ENCODE peak calls at places on chromosomes 11 and 22, in seven cellular contexts. One of them, this sample, is unnamed.

GRCh38 chr22:17862646-17863181 is 88.4 kb upstream of the BID start:
- DNase-seq in SK-N-SH: no peak
- DNase-seq in GM12892: no peak
- DNase-seq in GM12878: no peak
- DNase-seq in HepG2: no peak
- DNase-seq in H1: no peak
- DNase-seq in GM12891: no peak
- DNase-seq in this sample: no peak

GRCh38 chr11:638616-639323 is 1.7 kb downstream of the DRD4 start:
- DNase-seq in GM12892: no peak
- DNase-seq in GM12878: no peak
- DNase-seq in SK-N-SH: peak
- DNase-seq in GM12891: no peak
- DNase-seq in H1: no peak
- DNase-seq in HepG2: no peak
- DNase-seq in this sample: no peak

GRCh38 chr11:59981106-59981770 is 17.4 kb downstream of the OOSP4A start:
- DNase-seq in HepG2: no peak
- DNase-seq in H1: no peak
- DNase-seq in GM12891: no peak
- DNase-seq in GM12892: no peak
- DNase-seq in GM12878: no peak
- DNase-seq in SK-N-SH: no peak
- DNase-seq in this sample: peak

GRCh38 chr11:8906629-8907028 is 4.4 kb upstream of the AKIP1 start:
- DNase-seq in GM12878: no peak
- DNase-seq in H1: no peak
- DNase-seq in HepG2: no peak
- DNase-seq in SK-N-SH: no peak
- DNase-seq in GM12891: no peak
- DNase-seq in GM12892: no peak
- DNase-seq in this sample: no peak

GRCh38 chr11:45513806-45514340 is 151.5 kb downstream of the CHST1 start:
- DNase-seq in GM12878: no peak
- DNase-seq in GM12892: no peak
- DNase-seq in HepG2: no peak
- DNase-seq in H1: no peak
- DNase-seq in GM12891: no peak
- DNase-seq in SK-N-SH: no peak
- DNase-seq in this sample: no peak

GRCh38 chr11:91435694-91436375 is 788.8 kb upstream of the FAT3 start:
- DNase-seq in GM12878: no peak
- DNase-seq in HepG2: no peak
- DNase-seq in GM12891: no peak
- DNase-seq in GM12892: no peak
- DNase-seq in SK-N-SH: no peak
- DNase-seq in H1: peak
- DNase-seq in this sample: no peak

GRCh38 chr22:19039448-19039780 is 82.8 kb downstream of the DGCR2 start:
- DNase-seq in GM12878: no peak
- DNase-seq in H1: no peak
- DNase-seq in GM12891: no peak
- DNase-seq in GM12892: no peak
- DNase-seq in SK-N-SH: no peak
- DNase-seq in HepG2: no peak
- DNase-seq in this sample: no peak

GRCh38 chr11:129239207-129239606 is 47.1 kb upstream of the ARHGAP32 start:
- DNase-seq in GM12892: no peak
- DNase-seq in GM12878: no peak
- DNase-seq in SK-N-SH: no peak
- DNase-seq in H1: no peak
- DNase-seq in GM12891: no peak
- DNase-seq in HepG2: no peak
- DNase-seq in this sample: no peak

GRCh38 chr11:27812341-27812740 is 112.1 kb upstream of the BDNF start:
- DNase-seq in GM12878: no peak
- DNase-seq in GM12892: no peak
- DNase-seq in HepG2: no peak
- DNase-seq in GM12891: no peak
- DNase-seq in H1: no peak
- DNase-seq in SK-N-SH: no peak
- DNase-seq in this sample: no peak

GRCh38 chr11:59753650-59754493 is 1.3 kb upstream of the STX3 start:
- DNase-seq in SK-N-SH: peak
- DNase-seq in H1: no peak
- DNase-seq in GM12892: peak
- DNase-seq in HepG2: peak
- DNase-seq in GM12891: peak
- DNase-seq in GM12878: peak
- DNase-seq in this sample: peak

GRCh38 chr11:64947202-64947814 is 11.6 kb upstream of the GPHA2 start:
- DNase-seq in GM12878: no peak
- DNase-seq in GM12892: no peak
- DNase-seq in H1: no peak
- DNase-seq in SK-N-SH: no peak
- DNase-seq in HepG2: no peak
- DNase-seq in GM12891: no peak
- DNase-seq in this sample: peak
- TF ChIP-seq TAF1 in GM12878: no peak
- TF ChIP-seq TAF1 in GM12892: no peak
- TF ChIP-seq TAF1 in H1: no peak
- TF ChIP-seq TAF1 in SK-N-SH: no peak
- TF ChIP-seq TAF1 in HepG2: no peak
- TF ChIP-seq TAF1 in GM12891: no peak
- TF ChIP-seq TAF1 in this sample: no peak

GRCh38 chr22:42270512-42271190 is at the start of gene TCF20:
- DNase-seq in HepG2: peak
- DNase-seq in H1: no peak
- DNase-seq in GM12892: peak
- DNase-seq in SK-N-SH: peak
- DNase-seq in GM12878: no peak
- DNase-seq in GM12891: peak
- DNase-seq in this sample: peak

GRCh38 chr22:42268852-42269406 is 1.5 kb downstream of the TCF20 start:
- DNase-seq in H1: no peak
- DNase-seq in GM12878: no peak
- DNase-seq in SK-N-SH: peak
- DNase-seq in GM12891: no peak
- DNase-seq in GM12892: no peak
- DNase-seq in HepG2: no peak
- DNase-seq in this sample: no peak

GRCh38 chr22:42271191-42271813 is 849 bp upstream of the TCF20 start:
- DNase-seq in SK-N-SH: no peak
- DNase-seq in H1: no peak
- DNase-seq in GM12891: no peak
- DNase-seq in GM12878: no peak
- DNase-seq in GM12892: no peak
- DNase-seq in HepG2: no peak
- DNase-seq in this sample: no peak

GRCh38 chr22:42270178-42270511 is 308 bp downstream of the TCF20 start:
- DNase-seq in GM12891: no peak
- DNase-seq in HepG2: no peak
- DNase-seq in GM12892: no peak
- DNase-seq in GM12878: no peak
- DNase-seq in H1: no peak
- DNase-seq in SK-N-SH: no peak
- DNase-seq in this sample: peak

DNA sequence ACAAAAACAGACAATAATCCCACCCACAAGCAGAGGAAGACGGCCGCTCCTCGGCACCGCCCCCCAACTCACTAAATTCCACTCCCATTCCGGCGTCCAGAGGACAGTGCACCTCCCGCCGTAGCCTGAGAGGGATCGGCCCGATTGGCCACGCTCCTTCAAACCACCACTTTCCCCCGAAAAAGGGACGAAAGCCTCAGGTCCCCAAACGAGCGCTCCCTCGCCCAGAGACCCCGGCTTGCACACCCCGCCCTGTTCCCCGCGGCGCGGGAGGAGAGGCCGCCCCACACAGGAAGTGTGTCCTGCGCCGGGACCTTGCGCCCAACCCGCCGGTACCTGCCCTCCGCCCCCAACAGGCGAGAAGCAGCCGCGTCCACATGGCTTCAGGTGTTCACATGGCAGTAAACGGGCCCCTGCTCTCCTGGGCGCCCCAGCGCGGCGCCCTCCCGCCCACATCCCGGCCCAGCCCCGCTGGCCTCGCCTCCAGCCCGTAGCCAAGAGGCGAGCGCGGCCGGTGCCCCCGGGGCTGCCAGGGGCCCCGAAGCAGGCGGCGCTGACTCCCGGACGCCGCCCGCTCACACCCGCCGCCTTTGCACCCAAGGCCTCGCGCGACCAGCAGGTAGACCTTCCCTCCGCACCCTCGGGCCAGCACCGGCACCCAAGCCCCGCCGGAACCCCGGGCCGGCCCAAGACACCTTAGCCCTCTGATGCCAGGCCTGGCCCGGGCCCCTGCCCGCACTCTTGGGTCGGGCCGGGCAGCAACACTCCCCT is 861 bp downstream of the TCF20 start:
- DNase-seq in GM12891: peak
- DNase-seq in HepG2: peak
- DNase-seq in GM12892: peak
- DNase-seq in H1: no peak
- DNase-seq in SK-N-SH: peak
- DNase-seq in GM12878: no peak
- DNase-seq in this sample: peak
- TF ChIP-seq TAF1 in GM12891: peak
- TF ChIP-seq TAF1 in HepG2: peak
- TF ChIP-seq TAF1 in GM12892: peak
- TF ChIP-seq TAF1 in H1: peak
- TF ChIP-seq TAF1 in SK-N-SH: no peak
- TF ChIP-seq TAF1 in GM12878: peak
- TF ChIP-seq TAF1 in this sample: no peak

GRCh38 chr11:37858398-37858797 is 1260.4 kb upstream of the RAG2 start:
- DNase-seq in H1: no peak
- DNase-seq in GM12891: no peak
- DNase-seq in HepG2: no peak
- DNase-seq in GM12892: no peak
- DNase-seq in SK-N-SH: no peak
- DNase-seq in GM12878: no peak
- DNase-seq in this sample: no peak

GRCh38 chr11:37857726-37858125 is 1259.7 kb upstream of the RAG2 start:
- DNase-seq in HepG2: no peak
- DNase-seq in GM12892: no peak
- DNase-seq in GM12878: no peak
- DNase-seq in H1: peak
- DNase-seq in GM12891: no peak
- DNase-seq in SK-N-SH: no peak
- DNase-seq in this sample: no peak

GRCh38 chr11:37861671-37862070 is 1263.6 kb upstream of the RAG2 start:
- DNase-seq in GM12878: no peak
- DNase-seq in H1: no peak
- DNase-seq in HepG2: no peak
- DNase-seq in SK-N-SH: no peak
- DNase-seq in GM12891: no peak
- DNase-seq in GM12892: no peak
- DNase-seq in this sample: no peak
- TF ChIP-seq TAF1 in GM12878: no peak
- TF ChIP-seq TAF1 in H1: no peak
- TF ChIP-seq TAF1 in HepG2: no peak
- TF ChIP-seq TAF1 in SK-N-SH: no peak
- TF ChIP-seq TAF1 in GM12891: no peak
- TF ChIP-seq TAF1 in GM12892: no peak
- TF ChIP-seq TAF1 in this sample: no peak

DNA sequence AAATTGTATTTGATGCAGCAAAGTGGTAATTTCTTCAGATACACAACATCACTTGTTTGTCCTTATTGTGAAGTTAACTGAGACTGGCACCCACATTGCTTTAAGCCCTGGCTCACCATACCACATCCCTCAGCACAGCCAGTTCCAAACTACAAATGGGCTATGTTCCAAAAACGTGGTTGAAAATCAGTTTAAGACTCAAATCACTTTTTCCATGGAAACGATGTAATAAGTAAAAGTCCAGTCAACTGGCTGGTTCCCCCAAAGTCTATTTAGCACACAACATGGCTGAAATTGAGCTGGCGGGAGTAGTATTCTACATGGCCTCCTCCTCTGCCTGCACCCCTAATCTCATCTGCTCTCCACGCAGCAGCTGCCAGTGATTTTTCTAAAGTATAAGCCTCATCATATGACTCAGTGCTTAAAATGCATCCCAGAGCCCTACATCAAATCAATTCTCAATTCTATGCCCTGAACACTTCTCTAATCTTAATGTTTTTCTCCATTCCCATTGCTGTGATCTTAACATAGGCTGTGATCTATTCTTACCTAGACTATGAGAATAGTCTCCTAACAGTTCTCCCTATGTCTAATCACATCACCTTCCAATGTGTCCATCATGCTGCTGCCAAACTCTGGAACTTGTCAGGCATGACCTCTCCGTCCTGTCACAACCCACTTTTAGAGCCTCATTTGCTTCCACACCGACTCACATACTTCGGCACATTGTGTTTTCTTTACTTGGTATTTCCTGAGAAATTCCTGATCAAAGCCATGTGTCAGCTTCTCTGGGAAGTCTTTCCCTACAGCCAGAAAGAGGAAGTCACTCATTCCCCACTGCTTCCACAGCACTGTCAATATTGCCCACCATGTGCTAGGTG is 40.7 kb upstream of the BIRC3 start:
- DNase-seq in GM12892: no peak
- DNase-seq in SK-N-SH: no peak
- DNase-seq in GM12878: no peak
- DNase-seq in GM12891: no peak
- DNase-seq in HepG2: no peak
- DNase-seq in H1: no peak
- DNase-seq in this sample: no peak
- TF ChIP-seq TAF1 in GM12892: no peak
- TF ChIP-seq TAF1 in SK-N-SH: no peak
- TF ChIP-seq TAF1 in GM12878: no peak
- TF ChIP-seq TAF1 in GM12891: no peak
- TF ChIP-seq TAF1 in HepG2: no peak
- TF ChIP-seq TAF1 in H1: no peak
- TF ChIP-seq TAF1 in this sample: no peak

DNA sequence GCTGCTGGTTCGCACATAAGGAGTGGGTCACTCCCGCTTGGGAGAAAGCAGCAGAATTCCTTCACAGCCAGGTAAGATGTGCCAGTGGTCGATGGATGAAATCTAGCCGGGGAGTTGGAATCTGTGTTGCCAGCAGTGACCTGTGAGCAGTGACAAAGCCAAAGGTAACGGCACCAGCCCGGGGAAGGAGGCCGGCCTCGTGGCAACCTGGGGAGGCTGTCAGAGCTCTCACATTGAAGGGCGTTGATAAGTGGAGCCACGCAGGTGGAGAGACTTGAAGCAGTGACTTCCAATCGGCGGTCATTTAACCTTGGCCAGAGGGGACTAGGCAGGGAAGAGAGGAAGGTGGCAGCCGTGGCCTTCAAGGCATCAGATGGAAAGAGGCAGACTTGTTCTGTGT is 58.8 kb downstream of the ARHGAP8 start:
- DNase-seq in GM12878: no peak
- DNase-seq in GM12892: peak
- DNase-seq in HepG2: no peak
- DNase-seq in H1: no peak
- DNase-seq in GM12891: no peak
- DNase-seq in SK-N-SH: no peak
- DNase-seq in this sample: no peak
- TF ChIP-seq TAF1 in GM12878: no peak
- TF ChIP-seq TAF1 in GM12892: no peak
- TF ChIP-seq TAF1 in HepG2: no peak
- TF ChIP-seq TAF1 in H1: no peak
- TF ChIP-seq TAF1 in GM12891: no peak
- TF ChIP-seq TAF1 in SK-N-SH: no peak
- TF ChIP-seq TAF1 in this sample: no peak